ENCODE peak calls at places on chromosomes 3 and 15, in nine cellular contexts. M is neural crest cell; U is ureter; A is psoas muscle; Z is T47D; T is SW480; W is GM12878; K is ovary; X is CD4-positive, alpha-beta memory T cell. D is an unnamed sample.

GRCh38 chr3:128143496-128143895 is 9.8 kb upstream of the EEFSEC start:
- DNase-seq in A (no peak), T (no peak), K (no peak), W (no peak), X (no peak), M (no peak), Z (no peak), U (no peak), D (no peak)

GRCh38 chr3:142188846-142189245 is 36.5 kb downstream of the GK5 start:
- DNase-seq in K (no peak), W (no peak), Z (no peak), A (no peak), T (no peak), U (no peak), X (no peak), M (no peak), D (no peak)

GRCh38 chr15:78012643-78013077 is 64.9 kb downstream of the TBC1D2B start:
- DNase-seq in X (no peak), K (peak), T (no peak), M (no peak), A (peak), Z (peak), U (peak), W (no peak), D (no peak)

GRCh38 chr15:34436126-34436955 is 1.3 kb downstream of the GOLGA8A start:
- DNase-seq in K (no peak), M (peak), W (no peak), T (no peak), A (no peak), Z (peak), X (no peak), U (no peak), D (no peak)

GRCh38 chr3:118607915-118608820 is 426.5 kb downstream of the IGSF11 start:
- DNase-seq in U (no peak), K (no peak), Z (no peak), W (no peak), M (no peak), X (no peak), A (no peak), T (no peak), D (no peak)

GRCh38 chr3:195771651-195772300 is 40.0 kb downstream of the MUC4 start:
- DNase-seq in W (no peak), A (no peak), U (no peak), X (no peak), T (no peak), Z (no peak), K (no peak), M (no peak), D (no peak)

GRCh38 chr3:54659347-54659746 is 268.5 kb downstream of the LRTM1 start:
- DNase-seq in K (no peak), W (no peak), M (no peak), A (no peak), U (no peak), X (no peak), Z (no peak), T (no peak), D (no peak)

GRCh38 chr15:93470042-93470441 is 381.0 kb upstream of the RGMA start:
- DNase-seq in W (no peak), K (peak), T (no peak), A (no peak), M (peak), U (no peak), Z (peak), X (no peak), D (no peak)

GRCh38 chr3:52517796-52518722 is 15.6 kb downstream of the NT5DC2 start:
- DNase-seq in A (no peak), W (no peak), K (no peak), Z (no peak), X (no peak), T (no peak), U (no peak), M (no peak), D (no peak)

D was measured in effector memory CD8-positive, alpha-beta T cell.